ENCODE peak calls at places on chromosome 14, in eight cellular contexts. E is activated CD8-positive, alpha-beta memory T cell treated with anti-CD3 and anti-CD28 coated beads, Interleukin-2, amount 50 U/mL, for 48 hours; P is lung microvascular endothelial cell; B is NCI-H510A treated with DMSO at 0.1 percent for 48 hours; K is choroid plexus epithelial cell; M is NCI-H2029 treated with DMSO at 0.1 percent for 48 hours; T is ELF-1; Y is aorta. V is an unnamed sample.

GRCh38 chr14:58815046-58815701 is 177.4 kb downstream of the DACT1 start:
- DNase-seq in E (no peak), P (no peak), B (peak), K (peak), M (no peak), T (no peak), Y (no peak), V (peak)

GRCh38 chr14:49939884-49940510 is 47.1 kb downstream of the ARF6 start:
- DNase-seq in E (no peak), P (no peak), B (no peak), K (no peak), M (no peak), T (no peak), Y (no peak), V (no peak)

GRCh38 chr14:80310950-80311349 is 99.6 kb upstream of the DIO2 start:
- DNase-seq in E (no peak), P (peak), B (no peak), K (peak), M (no peak), T (no peak), Y (no peak), V (no peak)

GRCh38 chr14:96861568-96862310 is 64.6 kb downstream of the VRK1 start:
- DNase-seq in E (no peak), P (no peak), B (no peak), K (no peak), M (no peak), T (peak), Y (no peak), V (no peak)

GRCh38 chr14:24690492-24690891 is 56.5 kb upstream of the GZMB start:
- DNase-seq in E (no peak), P (no peak), B (peak), K (no peak), M (peak), T (peak), Y (no peak), V (no peak)

GRCh38 chr14:104554608-104555401 is 24.8 kb upstream of the C14orf180 start:
- DNase-seq in E (no peak), P (no peak), B (no peak), K (no peak), M (no peak), T (no peak), Y (peak), V (no peak)

GRCh38 chr14:25461780-25462179 is 411.8 kb upstream of the STXBP6 start:
- DNase-seq in E (no peak), P (no peak), B (no peak), K (no peak), M (no peak), T (peak), Y (no peak), V (no peak)

GRCh38 chr14:57182760-57183503 is 85.8 kb downstream of the EXOC5 start:
- DNase-seq in E (no peak), P (no peak), B (peak), K (peak), M (peak), T (peak), Y (no peak), V (peak)

GRCh38 chr14:90536092-90536491 is 139.3 kb downstream of the CALM1 start:
- DNase-seq in E (no peak), P (no peak), B (no peak), K (no peak), M (no peak), T (no peak), Y (no peak), V (no peak)

GRCh38 chr14:94936901-94937321 is 167.0 kb upstream of the GSC start:
- DNase-seq in E (no peak), P (no peak), B (no peak), K (no peak), M (no peak), T (peak), Y (peak), V (no peak)

GRCh38 chr14:101791919-101792572 is 30.5 kb downstream of the PPP2R5C start:
- DNase-seq in E (no peak), P (peak), B (no peak), K (peak), M (peak), T (no peak), Y (no peak), V (peak)

GRCh38 chr14:74161526-74162158 is 76.9 kb downstream of the LIN52 start:
- DNase-seq in E (no peak), P (no peak), B (no peak), K (no peak), M (no peak), T (peak), Y (no peak), V (no peak)

GRCh38 chr14:86858591-86858990 is 1134.4 kb downstream of the GALC start:
- DNase-seq in E (no peak), P (no peak), B (no peak), K (peak), M (no peak), T (no peak), Y (no peak), V (no peak)

GRCh38 chr14:106346534-106347290 is 820.3 kb downstream of the TMEM121 start:
- DNase-seq in E (no peak), P (no peak), B (no peak), K (no peak), M (no peak), T (no peak), Y (no peak), V (no peak)

GRCh38 chr14:35534130-35534883 is at the start of gene INSM2:
- DNase-seq in E (peak), P (no peak), B (no peak), K (peak), M (no peak), T (peak), Y (peak), V (peak)

GRCh38 chr14:53824061-53824460 is 132.6 kb downstream of the BMP4 start:
- DNase-seq in E (no peak), P (no peak), B (no peak), K (no peak), M (no peak), T (no peak), Y (no peak), V (no peak)

GRCh38 chr14:74793506-74794155 is 30.5 kb downstream of the YLPM1 start:
- DNase-seq in E (no peak), P (peak), B (no peak), K (peak), M (no peak), T (no peak), Y (no peak), V (no peak)

GRCh38 chr14:64773577-64773976 is 69.4 kb downstream of the PLEKHG3 start:
- DNase-seq in E (no peak), P (no peak), B (no peak), K (no peak), M (no peak), T (no peak), Y (peak), V (no peak)